ENCODE peak calls at places on chromosomes 1 and 21, in five cellular contexts. K is HCT116, I is colonic mucosa, Q is BE2C, L is left ventricle myocardium inferior. M is an unnamed sample.

GRCh38 chr1:154992721-154993571 is 440 bp upstream of the LENEP start:
- DNase-seq in Q (peak; percentile 56), I (no peak), K (no peak), L (no peak), M (no peak)

GRCh38 chr1:214071469-214071868 is 83.7 kb downstream of the PROX1 start:
- DNase-seq in I (no peak), L (no peak), Q (no peak), K (no peak), M (no peak)

GRCh38 chr1:65997693-65998092 is 205.0 kb downstream of the PDE4B start:
- DNase-seq in Q (no peak), L (no peak), I (no peak), K (no peak), M (no peak)

GRCh38 chr1:153866045-153866850 is 56.5 kb downstream of the GATAD2B start:
- DNase-seq in Q (peak; percentile 62), L (no peak), K (no peak), I (no peak), M (no peak)

GRCh38 chr1:55249646-55250398 is 34.7 kb upstream of the USP24 start:
- DNase-seq in Q (no peak), K (no peak), L (no peak), I (no peak), M (no peak)

GRCh38 chr1:93588955-93589354 is 92.7 kb downstream of the BCAR3 start:
- DNase-seq in K (no peak), L (no peak), I (no peak), Q (no peak), M (no peak)

GRCh38 chr1:4395676-4396075 is 258.7 kb upstream of the AJAP1 start:
- DNase-seq in L (no peak), Q (no peak), K (no peak), I (no peak), M (no peak)

GRCh38 chr1:66533804-66534745 is at the start of gene SGIP1:
- DNase-seq in I (peak; percentile 37), K (no peak), L (peak; percentile 59), Q (peak; percentile 66), M (peak; percentile 78)

GRCh38 chr1:220881918-220882891 is 3.0 kb downstream of the HLX start:
- DNase-seq in K (no peak), I (no peak), Q (no peak), L (no peak), M (no peak)

GRCh38 chr1:222973561-222973960 is 158.7 kb downstream of the DISP1 start:
- DNase-seq in Q (no peak), K (no peak), I (no peak), L (no peak), M (no peak)

GRCh38 chr1:37323486-37324377 is 150.6 kb upstream of the ZC3H12A start:
- DNase-seq in L (no peak), Q (peak; percentile 20), K (no peak), I (peak; percentile 29), M (peak; percentile 50)

GRCh38 chr1:160834945-160835565 is 27.6 kb downstream of the CD244 start:
- DNase-seq in Q (peak; percentile 30), I (no peak), K (peak; percentile 22), L (no peak), M (no peak)

GRCh38 chr1:98903261-98903660 is 101.4 kb downstream of the PLPPR5 start:
- DNase-seq in Q (no peak), K (no peak), L (no peak), I (no peak), M (no peak)

GRCh38 chr21:45223236-45223992 is 64.3 kb downstream of the POFUT2 start:
- DNase-seq in Q (no peak), L (no peak), I (no peak), K (no peak), M (no peak)

GRCh38 chr1:53077599-53077965 is 15.6 kb downstream of the PODN start:
- DNase-seq in L (peak; percentile 7), K (no peak), Q (no peak), I (no peak), M (no peak)

GRCh38 chr1:21931171-21932093 is 5.7 kb downstream of the HSPG2 start:
- DNase-seq in L (peak; percentile 78), K (peak; percentile 43), I (peak; percentile 63), Q (no peak), M (peak; percentile 51)

GRCh38 chr1:230842801-230843200 is 25.5 kb downstream of the C1orf198 start:
- DNase-seq in K (no peak), Q (no peak), I (no peak), L (peak; percentile 68), M (no peak)

GRCh38 chr1:31987231-31987630 is 26.4 kb upstream of the KHDRBS1 start:
- DNase-seq in L (no peak), K (no peak), I (no peak), Q (peak; percentile 9), M (no peak)

GRCh38 chr1:100353073-100353801 is 931 bp downstream of the CDC14A start:
- DNase-seq in I (peak; percentile 57), L (no peak), K (no peak), Q (peak; percentile 57), M (peak; percentile 51)

GRCh38 chr1:22137006-22137720 is 5.7 kb downstream of the WNT4 start:
- DNase-seq in Q (no peak), K (no peak), I (no peak), L (no peak), M (peak; percentile 37)

GRCh38 chr1:36881071-36881405 is 153.3 kb downstream of the GRIK3 start:
- DNase-seq in K (no peak), I (peak; percentile 10), Q (no peak), L (no peak), M (no peak)

GRCh38 chr1:115507256-115507589 is 134.5 kb upstream of the VANGL1 start:
- DNase-seq in L (no peak), Q (peak; percentile 25), I (no peak), K (peak; percentile 29), M (no peak)

GRCh38 chr1:117658676-117659075 is 52.8 kb downstream of the TENT5C start:
- DNase-seq in Q (no peak), I (no peak), K (no peak), L (no peak), M (no peak)

GRCh38 chr1:116521186-116521585 is 49.6 kb downstream of the CD58 start:
- DNase-seq in Q (no peak), L (no peak), I (no peak), K (no peak), M (no peak)

GRCh38 chr1:232917053-232917452 is 33.4 kb upstream of the NTPCR start:
- DNase-seq in L (no peak), Q (no peak), K (no peak), I (no peak), M (no peak)

GRCh38 chr21:38875694-38876492 is 70.2 kb downstream of the ETS2 start:
- DNase-seq in K (no peak), L (no peak), I (no peak), Q (no peak), M (no peak)

DNA sequence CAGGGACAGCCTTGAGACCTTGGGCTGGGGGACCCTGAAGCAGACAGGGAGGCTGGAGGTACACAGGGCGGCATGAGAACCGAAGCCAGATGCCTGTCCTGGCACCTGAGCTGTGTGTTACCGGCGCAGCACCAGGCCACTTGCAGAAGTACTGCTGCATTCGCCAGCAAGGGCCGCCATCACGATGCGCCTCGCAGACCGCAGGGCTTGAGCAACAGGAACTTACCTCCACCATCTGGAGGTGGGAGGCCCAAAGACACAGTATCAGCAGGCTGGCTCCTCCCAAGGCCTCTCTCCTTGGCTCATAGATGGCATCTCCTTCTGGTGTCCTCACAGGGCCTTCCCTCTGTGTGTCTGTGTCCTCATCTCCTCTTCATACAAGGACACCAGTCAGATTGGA is 90.1 kb downstream of the PRDM16 start:
- DNase-seq in L (no peak), K (no peak), I (no peak), Q (no peak), M (no peak)
- TF ChIP-seq CTCF in L (no peak), K (no peak), I (no peak), Q (no peak), M (no peak)

DNA sequence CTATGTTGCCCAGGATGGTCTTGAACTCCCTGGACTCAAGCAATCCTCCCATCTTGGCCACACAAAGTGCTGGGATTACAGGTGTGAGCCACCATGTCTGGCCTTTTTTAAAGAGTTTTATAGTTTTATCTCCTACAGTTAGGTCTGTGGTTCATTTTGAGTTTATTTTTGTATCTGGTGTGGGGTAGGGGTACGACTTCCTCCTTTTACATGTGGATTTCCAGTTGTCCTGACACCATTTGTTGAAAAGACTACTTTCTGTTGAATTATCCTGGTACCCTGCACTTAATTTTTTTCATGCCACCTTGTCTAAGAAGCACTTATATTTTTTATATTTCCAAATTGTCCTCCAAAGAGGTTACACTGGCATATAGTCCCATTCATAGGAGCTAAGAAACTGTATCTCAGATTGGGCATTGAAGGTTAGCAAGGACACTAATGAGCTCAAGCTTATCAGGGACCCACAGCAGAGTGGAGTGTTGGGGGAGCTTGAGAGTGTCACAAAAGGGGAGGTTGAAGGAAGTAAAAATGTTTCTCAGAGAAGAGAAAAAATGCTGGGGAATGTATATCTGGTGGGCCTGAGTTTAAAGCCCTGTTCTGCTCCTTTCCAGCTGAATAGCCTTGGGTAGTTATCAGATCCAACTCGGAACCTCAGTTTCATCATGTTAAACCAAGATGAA is 23.4 kb upstream of the MEF2D start:
- DNase-seq in K (no peak), I (no peak), Q (no peak), L (no peak), M (no peak)
- H3K4me3 ChIP-seq in K (no peak overlapping the region), I (no peak overlapping the region), Q (no peak overlapping the region), L (no peak overlapping the region), M (no peak overlapping the region)

DNA sequence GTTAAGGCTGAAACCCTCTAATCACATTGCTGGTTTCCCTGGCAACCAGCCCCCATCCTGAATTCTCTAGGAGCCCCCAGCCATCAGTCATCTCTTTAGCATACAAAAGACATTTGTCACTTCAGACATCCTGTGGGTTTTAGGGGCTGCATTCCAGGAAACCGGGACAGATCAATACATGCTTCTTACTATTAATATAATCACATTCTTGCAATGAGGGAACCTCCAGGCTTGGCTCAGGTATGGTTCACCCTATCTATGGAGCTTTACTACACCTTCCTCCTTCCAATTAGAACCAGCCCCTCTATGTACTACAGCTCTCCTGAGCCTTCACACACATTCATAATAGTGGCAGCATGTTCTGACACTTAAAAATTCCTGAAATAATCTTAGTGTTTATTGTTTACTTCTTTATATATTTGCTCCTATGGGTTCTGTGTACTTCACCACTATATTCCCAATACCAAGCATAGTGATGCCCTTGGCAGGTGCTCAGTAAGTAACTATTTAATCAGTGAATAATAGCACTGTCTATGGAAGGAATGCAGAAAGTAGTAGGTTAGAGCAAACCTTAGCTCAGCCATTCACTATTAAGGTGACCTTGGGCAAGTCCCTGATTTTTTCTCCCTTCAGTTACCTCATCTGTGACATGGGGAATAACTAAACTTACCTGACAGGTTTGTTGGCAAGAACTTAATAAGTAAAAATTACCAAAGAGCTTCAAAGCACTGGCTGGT is 59.6 kb downstream of the ZNF678 start:
- DNase-seq in L (no peak), I (no peak), K (no peak), Q (no peak), M (no peak)
- H3K9me3 ChIP-seq in L (peaks cover 92% of the 10 kb centered on the region), I (no peaks in the 10 kb centered on the region), K (peaks cover 25% of the 10 kb centered on the region), Q (no peaks in the 10 kb centered on the region), M (no peaks in the 10 kb centered on the region)

DNA sequence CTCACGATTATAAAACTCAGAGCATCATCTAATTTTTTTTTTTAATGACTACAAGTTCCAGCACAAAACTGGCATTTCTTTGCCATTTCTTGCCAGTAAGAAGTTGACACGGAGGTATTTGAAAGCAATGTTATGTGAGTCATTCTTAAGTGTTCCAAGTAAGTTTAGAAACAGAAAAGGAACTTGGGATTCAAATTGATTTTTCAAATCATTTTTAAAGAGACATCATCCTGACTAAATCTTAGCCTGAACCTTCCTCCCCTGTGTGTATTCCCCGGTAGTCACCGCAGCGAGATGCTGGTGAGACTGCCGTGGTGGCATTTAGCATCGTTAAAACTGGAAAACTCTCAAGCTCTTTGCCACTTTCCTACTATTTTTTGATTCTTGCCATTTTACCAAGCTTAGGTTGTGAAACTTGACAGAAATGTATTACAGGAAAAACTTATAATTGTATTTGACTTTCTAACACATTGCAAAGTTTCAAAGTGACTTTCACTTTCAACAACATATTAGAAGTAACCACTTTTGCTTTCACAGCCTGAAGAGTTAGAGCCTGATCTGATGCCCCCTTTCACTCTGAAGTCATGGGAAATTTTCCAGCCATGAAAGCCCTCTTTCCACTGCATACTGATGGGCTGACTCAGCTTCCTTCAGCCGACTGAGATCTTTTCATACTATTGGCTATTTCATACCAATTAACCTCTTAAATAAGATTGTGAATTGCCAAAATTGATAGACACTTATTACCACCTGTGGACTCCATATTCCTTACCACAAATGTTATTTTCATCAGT is 61.4 kb downstream of the OLFML2B start:
- DNase-seq in L (no peak), Q (no peak), K (peak; percentile 7), I (no peak), M (no peak)
- TF ChIP-seq CTCF in L (no peak), Q (no peak), K (no peak), I (no peak), M (no peak)

M was measured in testis.